ENCODE peak calls at places on chromosomes 16 and 17, in eight cellular contexts. One of them, this sample, is unnamed. For H3K9me3, the result is how much of the 10 kb centered on the place peaks cover.

GRCh38 chr17:61313515-61314326 is 85.9 kb upstream of the TBX2 start:
- DNase-seq in MG63: no peak
- DNase-seq in spleen: peak
- DNase-seq in AG04450: no peak
- DNase-seq in Peyer's patch: no peak
- DNase-seq in CD8-positive, alpha-beta T cell: no peak
- DNase-seq in SJSA1: no peak
- DNase-seq in adrenal gland: no peak
- DNase-seq in this sample: no peak

GRCh38 chr17:8038954-8039610 is at the start of gene ALOX15B:
- DNase-seq in MG63: no peak
- DNase-seq in spleen: no peak
- DNase-seq in AG04450: no peak
- DNase-seq in Peyer's patch: no peak
- DNase-seq in CD8-positive, alpha-beta T cell: no peak
- DNase-seq in SJSA1: no peak
- DNase-seq in adrenal gland: peak
- DNase-seq in this sample: no peak

GRCh38 chr16:27772093-27772820 is 222.3 kb downstream of the KATNIP start:
- DNase-seq in MG63: no peak
- DNase-seq in spleen: peak
- DNase-seq in AG04450: no peak
- DNase-seq in Peyer's patch: no peak
- DNase-seq in CD8-positive, alpha-beta T cell: no peak
- DNase-seq in SJSA1: no peak
- DNase-seq in adrenal gland: no peak
- DNase-seq in this sample: no peak

GRCh38 chr16:2194166-2194834 is 2.1 kb downstream of the CASKIN1 start:
- DNase-seq in MG63: peak
- DNase-seq in spleen: no peak
- DNase-seq in AG04450: no peak
- DNase-seq in Peyer's patch: no peak
- DNase-seq in CD8-positive, alpha-beta T cell: no peak
- DNase-seq in SJSA1: no peak
- DNase-seq in adrenal gland: peak
- DNase-seq in this sample: no peak

GRCh38 chr17:44961921-44962350 is 6.2 kb downstream of the C1QL1 start:
- DNase-seq in MG63: peak
- DNase-seq in spleen: no peak
- DNase-seq in AG04450: no peak
- DNase-seq in Peyer's patch: no peak
- DNase-seq in CD8-positive, alpha-beta T cell: no peak
- DNase-seq in SJSA1: no peak
- DNase-seq in adrenal gland: no peak
- DNase-seq in this sample: no peak

GRCh38 chr16:11791144-11791828 is 5.8 kb downstream of the ZC3H7A start:
- DNase-seq in MG63: no peak
- DNase-seq in spleen: no peak
- DNase-seq in AG04450: no peak
- DNase-seq in Peyer's patch: no peak
- DNase-seq in CD8-positive, alpha-beta T cell: no peak
- DNase-seq in SJSA1: no peak
- DNase-seq in adrenal gland: no peak
- DNase-seq in this sample: no peak

GRCh38 chr17:80141463-80142165 is 5.3 kb downstream of the EIF4A3 start:
- DNase-seq in MG63: no peak
- DNase-seq in spleen: no peak
- DNase-seq in AG04450: no peak
- DNase-seq in Peyer's patch: no peak
- DNase-seq in CD8-positive, alpha-beta T cell: no peak
- DNase-seq in SJSA1: no peak
- DNase-seq in adrenal gland: no peak
- DNase-seq in this sample: no peak

GRCh38 chr17:74153821-74154430 is 49.6 kb upstream of the RPL38 start:
- DNase-seq in MG63: no peak
- DNase-seq in spleen: no peak
- DNase-seq in AG04450: no peak
- DNase-seq in Peyer's patch: no peak
- DNase-seq in CD8-positive, alpha-beta T cell: no peak
- DNase-seq in SJSA1: no peak
- DNase-seq in adrenal gland: no peak
- DNase-seq in this sample: no peak

GRCh38 chr17:74347646-74348045 is 14.0 kb downstream of the BTBD17 start:
- DNase-seq in MG63: no peak
- DNase-seq in spleen: no peak
- DNase-seq in AG04450: no peak
- DNase-seq in Peyer's patch: no peak
- DNase-seq in CD8-positive, alpha-beta T cell: no peak
- DNase-seq in SJSA1: no peak
- DNase-seq in adrenal gland: no peak
- DNase-seq in this sample: no peak

GRCh38 chr17:21288581-21289017 is 4.1 kb downstream of the MAP2K3 start:
- DNase-seq in MG63: no peak
- DNase-seq in spleen: no peak
- DNase-seq in AG04450: no peak
- DNase-seq in Peyer's patch: no peak
- DNase-seq in CD8-positive, alpha-beta T cell: no peak
- DNase-seq in SJSA1: no peak
- DNase-seq in adrenal gland: no peak
- DNase-seq in this sample: no peak

GRCh38 chr17:62933986-62934385 is 32.0 kb upstream of the TANC2 start:
- DNase-seq in MG63: no peak
- DNase-seq in spleen: no peak
- DNase-seq in AG04450: no peak
- DNase-seq in Peyer's patch: no peak
- DNase-seq in CD8-positive, alpha-beta T cell: no peak
- DNase-seq in SJSA1: no peak
- DNase-seq in adrenal gland: no peak
- DNase-seq in this sample: no peak

GRCh38 chr17:66492080-66492479 is 189.7 kb downstream of the PRKCA start:
- DNase-seq in MG63: no peak
- DNase-seq in spleen: no peak
- DNase-seq in AG04450: no peak
- DNase-seq in Peyer's patch: no peak
- DNase-seq in CD8-positive, alpha-beta T cell: no peak
- DNase-seq in SJSA1: no peak
- DNase-seq in adrenal gland: no peak
- DNase-seq in this sample: no peak

GRCh38 chr17:10622610-10623485 is 34.3 kb downstream of the MYH3 start:
- DNase-seq in MG63: no peak
- DNase-seq in spleen: peak
- DNase-seq in AG04450: no peak
- DNase-seq in Peyer's patch: no peak
- DNase-seq in CD8-positive, alpha-beta T cell: no peak
- DNase-seq in SJSA1: no peak
- DNase-seq in adrenal gland: no peak
- DNase-seq in this sample: peak

GRCh38 chr16:84647830-84648594 is at the start of gene KLHL36:
- DNase-seq in MG63: peak
- DNase-seq in spleen: peak
- DNase-seq in AG04450: no peak
- DNase-seq in Peyer's patch: peak
- DNase-seq in CD8-positive, alpha-beta T cell: peak
- DNase-seq in SJSA1: peak
- DNase-seq in adrenal gland: peak
- DNase-seq in this sample: no peak

DNA sequence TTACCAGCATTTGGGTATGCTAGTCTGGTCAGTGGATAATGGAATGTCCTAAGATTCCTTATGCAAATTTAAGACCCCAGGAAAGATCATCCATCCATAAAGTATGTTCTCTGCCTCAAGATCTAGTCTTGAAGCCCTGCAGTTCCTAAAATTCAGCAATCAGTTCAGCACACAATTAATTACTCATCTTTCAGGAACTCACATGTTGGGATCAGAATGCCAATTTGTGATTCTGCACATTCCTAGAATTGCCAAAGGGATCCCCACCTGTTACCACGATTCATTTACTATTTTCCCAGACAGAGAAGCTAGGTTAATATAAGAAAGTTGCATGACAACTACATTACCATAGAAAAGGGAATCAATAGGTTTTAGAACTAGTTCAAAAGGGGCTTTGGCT is 3.2 kb downstream of the OR2C1 start:
- DNase-seq in MG63: no peak
- DNase-seq in spleen: no peak
- DNase-seq in AG04450: no peak
- DNase-seq in Peyer's patch: no peak
- DNase-seq in CD8-positive, alpha-beta T cell: no peak
- DNase-seq in SJSA1: no peak
- DNase-seq in adrenal gland: no peak
- DNase-seq in this sample: no peak
- H3K9me3 ChIP-seq in MG63: under half
- H3K9me3 ChIP-seq in spleen: under half
- H3K9me3 ChIP-seq in AG04450: under half
- H3K9me3 ChIP-seq in Peyer's patch: under half
- H3K9me3 ChIP-seq in CD8-positive, alpha-beta T cell: under half
- H3K9me3 ChIP-seq in SJSA1: under half
- H3K9me3 ChIP-seq in adrenal gland: under half
- H3K9me3 ChIP-seq in this sample: under half

GRCh38 chr17:16552637-16553045 is 16.4 kb downstream of the ZNF287 start:
- DNase-seq in MG63: no peak
- DNase-seq in spleen: no peak
- DNase-seq in AG04450: no peak
- DNase-seq in Peyer's patch: no peak
- DNase-seq in CD8-positive, alpha-beta T cell: no peak
- DNase-seq in SJSA1: no peak
- DNase-seq in adrenal gland: no peak
- DNase-seq in this sample: no peak
- H3K9me3 ChIP-seq in MG63: under half
- H3K9me3 ChIP-seq in spleen: half or more
- H3K9me3 ChIP-seq in AG04450: under half
- H3K9me3 ChIP-seq in Peyer's patch: under half
- H3K9me3 ChIP-seq in CD8-positive, alpha-beta T cell: half or more
- H3K9me3 ChIP-seq in SJSA1: under half
- H3K9me3 ChIP-seq in adrenal gland: half or more
- H3K9me3 ChIP-seq in this sample: under half

DNA sequence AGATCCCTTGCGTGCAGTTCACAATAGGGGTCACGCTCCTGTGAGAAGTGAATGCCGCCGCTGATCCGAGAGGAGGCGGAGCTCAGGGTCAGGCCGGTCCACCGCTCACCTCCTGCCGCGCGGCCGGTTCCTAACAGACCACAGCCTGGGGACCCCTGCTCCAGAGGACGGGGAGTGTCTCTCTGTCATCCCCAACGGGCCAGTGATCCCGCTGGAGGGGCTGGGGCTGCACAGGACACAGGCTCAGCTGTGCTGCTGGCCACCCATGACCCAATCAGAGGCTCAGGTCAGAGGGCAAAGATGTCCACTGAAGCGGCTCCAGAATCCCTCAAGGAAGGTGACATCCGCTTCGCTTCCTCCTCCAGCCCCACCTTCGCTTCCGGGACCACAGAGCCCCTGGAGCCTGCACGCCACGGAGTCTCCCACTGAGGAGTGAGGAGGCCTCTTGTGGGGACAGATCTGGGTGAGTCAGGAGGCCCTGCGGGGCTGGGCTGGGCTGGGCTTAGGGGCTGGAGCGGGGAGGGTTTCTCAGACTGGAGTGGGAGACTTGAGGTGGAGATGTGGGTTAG is 115.4 kb downstream of the METRNL start:
- DNase-seq in MG63: peak
- DNase-seq in spleen: peak
- DNase-seq in AG04450: no peak
- DNase-seq in Peyer's patch: peak
- DNase-seq in CD8-positive, alpha-beta T cell: no peak
- DNase-seq in SJSA1: peak
- DNase-seq in adrenal gland: no peak
- DNase-seq in this sample: no peak
- H3K9me3 ChIP-seq in MG63: under half
- H3K9me3 ChIP-seq in spleen: under half
- H3K9me3 ChIP-seq in AG04450: under half
- H3K9me3 ChIP-seq in Peyer's patch: under half
- H3K9me3 ChIP-seq in CD8-positive, alpha-beta T cell: under half
- H3K9me3 ChIP-seq in SJSA1: under half
- H3K9me3 ChIP-seq in adrenal gland: under half
- H3K9me3 ChIP-seq in this sample: under half

DNA sequence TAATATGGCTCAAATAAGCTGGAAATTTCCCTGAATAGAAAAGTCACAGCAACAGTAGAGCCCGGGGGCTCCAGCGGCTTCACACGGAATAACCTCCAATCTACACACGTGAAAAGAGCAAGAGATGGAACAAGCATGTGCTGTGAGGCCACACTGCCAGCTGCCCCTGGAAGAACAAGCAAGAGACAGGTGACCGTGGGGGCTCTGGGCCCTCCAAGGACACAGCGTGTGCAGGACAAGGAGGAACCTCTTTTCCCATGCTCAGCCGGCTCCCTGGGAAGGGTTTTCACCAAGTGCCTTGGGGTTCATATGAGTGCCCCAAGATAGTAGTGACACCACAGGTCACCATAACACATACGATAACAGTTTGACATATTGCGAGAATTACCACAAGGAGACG is 110.2 kb upstream of the ZNF750 start:
- DNase-seq in MG63: no peak
- DNase-seq in spleen: peak
- DNase-seq in AG04450: no peak
- DNase-seq in Peyer's patch: no peak
- DNase-seq in CD8-positive, alpha-beta T cell: no peak
- DNase-seq in SJSA1: no peak
- DNase-seq in adrenal gland: no peak
- DNase-seq in this sample: no peak
- H3K9me3 ChIP-seq in MG63: half or more
- H3K9me3 ChIP-seq in spleen: under half
- H3K9me3 ChIP-seq in AG04450: under half
- H3K9me3 ChIP-seq in Peyer's patch: under half
- H3K9me3 ChIP-seq in CD8-positive, alpha-beta T cell: under half
- H3K9me3 ChIP-seq in SJSA1: under half
- H3K9me3 ChIP-seq in adrenal gland: under half
- H3K9me3 ChIP-seq in this sample: under half

GRCh38 chr17:70307430-70307829 is 138.1 kb downstream of the KCNJ2 start:
- DNase-seq in MG63: no peak
- DNase-seq in spleen: no peak
- DNase-seq in AG04450: no peak
- DNase-seq in Peyer's patch: no peak
- DNase-seq in CD8-positive, alpha-beta T cell: no peak
- DNase-seq in SJSA1: no peak
- DNase-seq in adrenal gland: no peak
- DNase-seq in this sample: no peak
- H3K9me3 ChIP-seq in MG63: under half
- H3K9me3 ChIP-seq in spleen: under half
- H3K9me3 ChIP-seq in AG04450: under half
- H3K9me3 ChIP-seq in Peyer's patch: under half
- H3K9me3 ChIP-seq in CD8-positive, alpha-beta T cell: under half
- H3K9me3 ChIP-seq in SJSA1: under half
- H3K9me3 ChIP-seq in adrenal gland: under half
- H3K9me3 ChIP-seq in this sample: under half